ENCODE peak calls at places on chromosomes 12 and 14, in eight cellular contexts. P, W, E, K, F, Q, H and M are unnamed samples.

GRCh38 chr12:27652174-27652763 is 44.0 kb upstream of the REP15 start:
- DNase-seq in P (peak; percentile 50), W (peak; percentile 17), E (no peak), K (no peak), F (peak; percentile 31), Q (peak; percentile 90), H (peak; percentile 52), M (peak; percentile 91)

GRCh38 chr12:59179231-59179630 is 258.9 kb upstream of the LRIG3 start:
- DNase-seq in P (no peak), W (no peak), E (no peak), K (no peak), F (no peak), Q (no peak), H (no peak), M (no peak)

GRCh38 chr14:47194051-47194450 is 481.4 kb downstream of the MDGA2 start:
- DNase-seq in P (no peak), W (no peak), E (no peak), K (no peak), F (no peak), Q (no peak), H (no peak), M (no peak)

GRCh38 chr12:123488539-123489230 is 30.7 kb downstream of the SNRNP35 start:
- DNase-seq in P (no peak), W (no peak), E (no peak), K (no peak), F (no peak), Q (no peak), H (no peak), M (no peak)

GRCh38 chr12:55019784-55020183 is at the start of gene NEUROD4:
- DNase-seq in P (peak; percentile 60), W (no peak), E (no peak), K (no peak), F (peak; percentile 64), Q (peak; percentile 35), H (peak; percentile 72), M (peak; percentile 16)

GRCh38 chr12:54439521-54440255 is 20.6 kb upstream of the ITGA5 start:
- DNase-seq in P (no peak), W (peak; percentile 40), E (no peak), K (no peak), F (peak; percentile 54), Q (peak; percentile 75), H (peak; percentile 58), M (peak; percentile 82)

GRCh38 chr12:108839890-108840230 is 17.5 kb downstream of the SSH1 start:
- DNase-seq in P (no peak), W (no peak), E (no peak), K (no peak), F (no peak), Q (peak; percentile 56), H (no peak), M (no peak)

GRCh38 chr12:41368006-41368405 is 179.9 kb downstream of the PDZRN4 start:
- DNase-seq in P (no peak), W (no peak), E (no peak), K (no peak), F (peak; percentile 65), Q (no peak), H (no peak), M (no peak)

GRCh38 chr14:93068721-93069120 is 47.0 kb downstream of the ITPK1 start:
- DNase-seq in P (no peak), W (no peak), E (no peak), K (no peak), F (no peak), Q (no peak), H (no peak), M (no peak)

GRCh38 chr12:117091758-117092510 is 7.3 kb downstream of the TESC start:
- DNase-seq in P (no peak), W (no peak), E (peak; percentile 47), K (no peak), F (no peak), Q (no peak), H (no peak), M (no peak)

GRCh38 chr14:93657875-93658274 is 130.4 kb downstream of the PRIMA1 start:
- DNase-seq in P (no peak), W (no peak), E (no peak), K (no peak), F (no peak), Q (no peak), H (no peak), M (peak; percentile 9)

GRCh38 chr14:42110167-42110566 is 503.5 kb downstream of the LRFN5 start:
- DNase-seq in P (no peak), W (peak; percentile 5), E (no peak), K (no peak), F (peak; percentile 73), Q (no peak), H (no peak), M (peak; percentile 11)

GRCh38 chr14:77844802-77845201 is 44.9 kb downstream of the ADCK1 start:
- DNase-seq in P (no peak), W (no peak), E (no peak), K (no peak), F (no peak), Q (no peak), H (no peak), M (no peak)

GRCh38 chr12:101566318-101566717 is 28.5 kb upstream of the MYBPC1 start:
- DNase-seq in P (no peak), W (no peak), E (no peak), K (no peak), F (no peak), Q (no peak), H (no peak), M (no peak)

GRCh38 chr12:42741771-42742510 is 152.4 kb upstream of the PRICKLE1 start:
- DNase-seq in P (no peak), W (no peak), E (no peak), K (no peak), F (no peak), Q (no peak), H (no peak), M (no peak)

GRCh38 chr14:88424573-88424972 is 39.1 kb downstream of the SPATA7 start:
- DNase-seq in P (no peak), W (no peak), E (no peak), K (no peak), F (no peak), Q (no peak), H (no peak), M (no peak)

GRCh38 chr14:85856430-85856829 is 326.5 kb downstream of the FLRT2 start:
- DNase-seq in P (no peak), W (no peak), E (no peak), K (no peak), F (no peak), Q (no peak), H (no peak), M (peak; percentile 49)

GRCh38 chr14:90604356-90604755 is 207.5 kb downstream of the CALM1 start:
- DNase-seq in P (no peak), W (no peak), E (no peak), K (no peak), F (no peak), Q (no peak), H (no peak), M (no peak)

GRCh38 chr12:57193706-57194245 is 22.8 kb upstream of the NXPH4 start:
- DNase-seq in P (no peak), W (no peak), E (no peak), K (no peak), F (no peak), Q (no peak), H (no peak), M (no peak)

GRCh38 chr14:102629700-102630365 is 37.4 kb downstream of the RCOR1 start:
- DNase-seq in P (no peak), W (no peak), E (no peak), K (no peak), F (no peak), Q (no peak), H (peak; percentile 83), M (no peak)

GRCh38 chr14:105468621-105469241 is 5.9 kb upstream of the CRIP2 start:
- DNase-seq in P (no peak), W (no peak), E (peak; percentile 84), K (no peak), F (no peak), Q (no peak), H (no peak), M (no peak)

GRCh38 chr14:36518031-36518585 is 1.9 kb downstream of the NKX2-1 start:
- DNase-seq in P (no peak), W (no peak), E (peak; percentile 43), K (no peak), F (no peak), Q (no peak), H (no peak), M (no peak)

GRCh38 chr12:82695531-82695930 is 8.8 kb downstream of the TMTC2 start:
- DNase-seq in P (no peak), W (no peak), E (no peak), K (no peak), F (no peak), Q (no peak), H (no peak), M (no peak)

GRCh38 chr14:68687746-68688145 is 105.1 kb downstream of the ZFP36L1 start:
- DNase-seq in P (no peak), W (no peak), E (no peak), K (no peak), F (no peak), Q (no peak), H (no peak), M (no peak)

GRCh38 chr12:124940393-124941169 is 26.1 kb upstream of the UBC start:
- DNase-seq in P (peak; percentile 91), W (no peak), E (peak; percentile 95), K (peak; percentile 55), F (no peak), Q (peak; percentile 93), H (no peak), M (peak; percentile 92)

GRCh38 chr14:50056457-50056856 is 59.9 kb downstream of the VCPKMT start:
- DNase-seq in P (no peak), W (no peak), E (peak; percentile 46), K (no peak), F (no peak), Q (peak; percentile 31), H (no peak), M (no peak)

GRCh38 chr12:53530920-53531319 is 23.6 kb upstream of the NPFF start:
- DNase-seq in P (no peak), W (no peak), E (no peak), K (no peak), F (no peak), Q (no peak), H (no peak), M (no peak)

GRCh38 chr12:88472248-88472647 is 108.0 kb downstream of the KITLG start:
- DNase-seq in P (no peak), W (no peak), E (no peak), K (no peak), F (no peak), Q (no peak), H (no peak), M (no peak)

GRCh38 chr14:103141117-103141796 is 18.0 kb downstream of the TNFAIP2 start:
- DNase-seq in P (peak; percentile 51), W (peak; percentile 35), E (peak; percentile 80), K (no peak), F (peak; percentile 57), Q (no peak), H (peak; percentile 77), M (peak; percentile 46)

GRCh38 chr12:53481957-53482586 is 17.2 kb downstream of the MAP3K12 start:
- DNase-seq in P (no peak), W (no peak), E (peak; percentile 56), K (no peak), F (no peak), Q (no peak), H (no peak), M (no peak)

GRCh38 chr12:6752181-6752930 is 585 bp downstream of the MLF2 start:
- DNase-seq in P (peak; percentile 47), W (no peak), E (no peak), K (no peak), F (no peak), Q (peak; percentile 45), H (no peak), M (no peak)

GRCh38 chr14:89669209-89669608 is 252.2 kb upstream of the FOXN3 start:
- DNase-seq in P (no peak), W (peak; percentile 98), E (no peak), K (no peak), F (no peak), Q (peak; percentile 74), H (no peak), M (peak; percentile 56)

GRCh38 chr12:58313091-58313855 is 371.9 kb downstream of the ATP23 start:
- DNase-seq in P (no peak), W (no peak), E (no peak), K (no peak), F (no peak), Q (no peak), H (no peak), M (no peak)

GRCh38 chr14:65840118-65840751 is 427.7 kb downstream of the FUT8 start:
- DNase-seq in P (no peak), W (no peak), E (no peak), K (no peak), F (peak; percentile 91), Q (no peak), H (peak; percentile 90), M (no peak)